ENCODE peak calls at places on chromosomes 3 and 15, in five cellular contexts. S is spleen, U is NCI-H2171 treated with DMSO at 0.1 percent for 48 hours, L is amniotic stem cell, B is left ventricle myocardium inferior. A is an unnamed sample.

GRCh38 chr3:188370081-188370830 is 216.3 kb downstream of the LPP start:
- DNase-seq in L (no peak), B (no peak), S (no peak), U (no peak), A (no peak)

GRCh38 chr3:134795776-134796312 is 784 bp downstream of the EPHB1 start:
- DNase-seq in B (no peak), S (no peak), L (no peak), U (peak; percentile 53), A (no peak)

GRCh38 chr15:23372284-23372683 is 17.7 kb downstream of the GOLGA8S start:
- DNase-seq in S (no peak), U (no peak), B (no peak), L (no peak), A (no peak)

GRCh38 chr3:124599147-124599765 is 131.0 kb upstream of the UMPS start:
- DNase-seq in S (no peak), L (no peak), B (no peak), U (peak; percentile 88), A (no peak)

GRCh38 chr3:50263443-50264388 is 5.2 kb upstream of the SEMA3B start:
- DNase-seq in L (no peak), S (no peak), U (no peak), B (no peak), A (no peak)

GRCh38 chr3:141407043-141407442 is 38.7 kb downstream of the ZBTB38 start:
- DNase-seq in U (no peak), B (no peak), S (no peak), L (peak; percentile 85), A (no peak)

GRCh38 chr15:85837011-85837433 is 42.3 kb upstream of the KLHL25 start:
- DNase-seq in L (no peak), U (no peak), S (no peak), B (no peak), A (no peak)

GRCh38 chr3:87307805-87308204 is 31.4 kb upstream of the POU1F1 start:
- DNase-seq in S (no peak), L (no peak), B (no peak), U (no peak), A (no peak)

GRCh38 chr15:31206386-31207174 is 105.1 kb upstream of the TRPM1 start:
- DNase-seq in B (no peak), S (no peak), L (no peak), U (peak; percentile 83), A (no peak)

GRCh38 chr3:185715091-185715490 is 109.8 kb downstream of the IGF2BP2 start:
- DNase-seq in L (no peak), B (no peak), U (no peak), S (no peak), A (no peak)

GRCh38 chr15:67140078-67140833 is 74.9 kb downstream of the SMAD3 start:
- DNase-seq in B (no peak), S (no peak), L (no peak), U (no peak), A (no peak)

A was measured in glomerular endothelial cell.